ENCODE peak calls at places on chromosomes 11 and 22, in five cellular contexts. X is ecto neural progenitor cell; L is T-cell; H is Calu3; I is Jurkat, Clone E6-1. Q is an unnamed sample.

GRCh38 chr11:68321293-68322030 is 9.1 kb downstream of the LRP5 start:
- DNase-seq in X (no peak), L (no peak), H (no peak), I (no peak), Q (no peak)

GRCh38 chr22:50276143-50276542 is 6.0 kb upstream of the MAPK11 start:
- DNase-seq in X (peak; percentile 66), L (peak; percentile 37), H (peak; percentile 52), I (peak; percentile 32), Q (no peak)

GRCh38 chr11:36333897-36334296 is 37.8 kb downstream of the PRR5L start:
- DNase-seq in X (no peak), L (no peak), H (no peak), I (peak; percentile 32), Q (no peak)

GRCh38 chr11:2300936-2301630 is 635 bp downstream of the C11orf21 start:
- DNase-seq in X (peak; percentile 47), L (no peak), H (no peak), I (no peak), Q (peak; percentile 65)

GRCh38 chr11:31817054-31817620 is 6.0 kb upstream of the PAX6 start:
- DNase-seq in X (peak; percentile 65), L (no peak), H (no peak), I (peak; percentile 58), Q (no peak)

GRCh38 chr11:33448461-33449130 is 191.4 kb downstream of the HIPK3 start:
- DNase-seq in X (no peak), L (no peak), H (no peak), I (no peak), Q (no peak)

GRCh38 chr11:6022954-6023353 is 7.6 kb downstream of the OR56A1 start:
- DNase-seq in X (no peak), L (no peak), H (peak; percentile 13), I (peak; percentile 50), Q (no peak)

GRCh38 chr11:31106963-31107576 is 262.5 kb downstream of the DCDC1 start:
- DNase-seq in X (peak; percentile 85), L (no peak), H (peak; percentile 73), I (peak; percentile 57), Q (no peak)

GRCh38 chr11:68989936-68990606 is 9.3 kb upstream of the MRGPRD start:
- DNase-seq in X (no peak), L (peak; percentile 2), H (no peak), I (no peak), Q (peak; percentile 52)

GRCh38 chr11:11584446-11584810 is 37.4 kb downstream of the GALNT18 start:
- DNase-seq in X (peak; percentile 6), L (no peak), H (peak; percentile 8), I (no peak), Q (peak; percentile 13)

GRCh38 chr22:46587492-46588278 is 32.5 kb upstream of the GRAMD4 start:
- DNase-seq in X (no peak), L (no peak), H (no peak), I (no peak), Q (peak; percentile 69)

GRCh38 chr11:102666331-102666957 is 39.1 kb downstream of the MMP27 start:
- DNase-seq in X (no peak), L (no peak), H (peak; percentile 28), I (peak; percentile 22), Q (no peak)

GRCh38 chr11:113484223-113484622 is 9.0 kb upstream of the DRD2 start:
- DNase-seq in X (no peak), L (no peak), H (no peak), I (no peak), Q (no peak)

GRCh38 chr22:41725510-41726110 is 26.3 kb downstream of the MEI1 start:
- DNase-seq in X (no peak), L (no peak), H (no peak), I (no peak), Q (no peak)

GRCh38 chr11:103953797-103954495 is 82.5 kb upstream of the DDI1 start:
- DNase-seq in X (no peak), L (no peak), H (no peak), I (no peak), Q (no peak)

GRCh38 chr11:44943696-44944095 is 7.0 kb downstream of the TP53I11 start:
- DNase-seq in X (no peak), L (no peak), H (no peak), I (no peak), Q (no peak)

GRCh38 chr22:43293661-43294392 is 49.3 kb downstream of the SCUBE1 start:
- DNase-seq in X (no peak), L (no peak), H (no peak), I (no peak), Q (no peak)

GRCh38 chr22:49937758-49938564 is 19.5 kb downstream of the CRELD2 start:
- DNase-seq in X (no peak), L (no peak), H (no peak), I (no peak), Q (no peak)

GRCh38 chr11:96314326-96315050 is 28.5 kb downstream of the MAML2 start:
- DNase-seq in X (no peak), L (no peak), H (peak; percentile 57), I (no peak), Q (no peak)

GRCh38 chr11:47336595-47336994 is 15.9 kb downstream of the MYBPC3 start:
- DNase-seq in X (no peak), L (no peak), H (no peak), I (no peak), Q (no peak)

GRCh38 chr11:127395034-127395433 is 394.5 kb upstream of the KIRREL3 start:
- DNase-seq in X (no peak), L (no peak), H (no peak), I (no peak), Q (no peak)

GRCh38 chr22:25939384-25939783 is 197.4 kb downstream of the MYO18B start:
- DNase-seq in X (no peak), L (no peak), H (no peak), I (no peak), Q (no peak)

GRCh38 chr11:134047586-134047999 is 21.3 kb upstream of the JAM3 start:
- DNase-seq in X (no peak), L (no peak), H (no peak), I (no peak), Q (no peak)

GRCh38 chr11:77127969-77128691 is at the start of gene MYO7A:
- DNase-seq in X (peak; percentile 85), L (no peak), H (peak; percentile 47), I (no peak), Q (no peak)

GRCh38 chr11:61362542-61362875 is 335 bp downstream of the TMEM138 start:
- DNase-seq in X (no peak), L (peak; percentile 66), H (peak; percentile 26), I (no peak), Q (no peak)

GRCh38 chr11:70799386-70799785 is 401.1 kb downstream of the CTTN start:
- DNase-seq in X (no peak), L (no peak), H (no peak), I (no peak), Q (no peak)

GRCh38 chr11:24502425-24502824 is 5.6 kb downstream of the LUZP2 start:
- DNase-seq in X (no peak), L (no peak), H (no peak), I (no peak), Q (no peak)

GRCh38 chr22:40819741-40820140 is 595 bp upstream of the SLC25A17 start:
- DNase-seq in X (no peak), L (no peak), H (no peak), I (peak; percentile 25), Q (no peak)

GRCh38 chr11:113574171-113574570 is 99.0 kb upstream of the DRD2 start:
- DNase-seq in X (no peak), L (no peak), H (no peak), I (no peak), Q (no peak)

GRCh38 chr11:121226415-121227263 is 65.9 kb upstream of the SC5D start:
- DNase-seq in X (no peak), L (no peak), H (no peak), I (no peak), Q (no peak)